ENCODE peak calls at places on chromosomes 3 and 15, in six cellular contexts. G is GM12864, W is nephron progenitor cell, M is neural crest cell, L is cardiac fibroblast, X is progenitor cell of endocrine pancreas. A is an unnamed sample.

GRCh38 chr3:57974796-57975388 is 33.3 kb upstream of the FLNB start:
- DNase-seq in G (no peak), W (no peak), M (no peak), L (peak; percentile 93), X (no peak), A (no peak)

GRCh38 chr3:149080699-149081091 is 5.6 kb downstream of the HLTF start:
- DNase-seq in G (no peak), W (no peak), M (no peak), L (peak; percentile 88), X (no peak), A (no peak)

GRCh38 chr3:129892486-129892856 is 1.0 kb downstream of the TMCC1 start:
- DNase-seq in G (no peak), W (no peak), M (no peak), L (no peak), X (no peak), A (no peak)

GRCh38 chr15:69627548-69628158 is 175.0 kb downstream of the RPLP1 start:
- DNase-seq in G (no peak), W (no peak), M (no peak), L (no peak), X (no peak), A (no peak)

GRCh38 chr15:100592898-100593297 is 9.1 kb downstream of the LINS1 start:
- DNase-seq in G (no peak), W (no peak), M (no peak), L (peak; percentile 31), X (no peak), A (no peak)

GRCh38 chr3:44439499-44440295 is 37.8 kb downstream of the ZNF445 start:
- DNase-seq in G (peak; percentile 84), W (no peak), M (no peak), L (peak; percentile 92), X (no peak), A (peak; percentile 82)

GRCh38 chr3:126512026-126512425 is 5.5 kb downstream of the UROC1 start:
- DNase-seq in G (no peak), W (no peak), M (no peak), L (no peak), X (no peak), A (no peak)

GRCh38 chr3:190424478-190425439 is 24.9 kb downstream of the TMEM207 start:
- DNase-seq in G (peak; percentile 38), W (peak; percentile 55), M (peak; percentile 19), L (peak; percentile 89), X (peak; percentile 15), A (peak; percentile 35)

GRCh38 chr15:75204340-75205063 is 2.8 kb downstream of the C15orf39 start:
- DNase-seq in G (peak; percentile 81), W (peak; percentile 88), M (peak; percentile 77), L (peak; percentile 92), X (peak; percentile 82), A (peak; percentile 90)

GRCh38 chr15:91193059-91193715 is 93.1 kb downstream of the SV2B start:
- DNase-seq in G (no peak), W (no peak), M (no peak), L (no peak), X (no peak), A (no peak)

GRCh38 chr15:66115568-66116206 is 137.9 kb downstream of the MEGF11 start:
- DNase-seq in G (no peak), W (no peak), M (no peak), L (no peak), X (no peak), A (no peak)

GRCh38 chr3:127263586-127264231 is 24.1 kb downstream of the PRR20G start:
- DNase-seq in G (no peak), W (no peak), M (no peak), L (no peak), X (no peak), A (no peak)

GRCh38 chr15:27234593-27234992 is 263.6 kb downstream of the GABRG3 start:
- DNase-seq in G (no peak), W (no peak), M (no peak), L (no peak), X (no peak), A (no peak)

GRCh38 chr15:90184119-90184785 is 16.9 kb upstream of the SEMA4B start:
- DNase-seq in G (peak; percentile 81), W (peak; percentile 52), M (peak; percentile 14), L (peak; percentile 80), X (no peak), A (peak; percentile 78)
- TF ChIP-seq CTCF in G (no peak), W (no peak), M (no peak), L (no peak), X (no peak), A (no peak)

GRCh38 chr3:141782386-141782932 is 19.3 kb downstream of the GRK7 start:
- DNase-seq in G (no peak), W (no peak), M (no peak), L (peak; percentile 47), X (no peak), A (no peak)
- TF ChIP-seq CTCF in G (no peak), W (no peak), M (no peak), L (peak; percentile 24), X (no peak), A (no peak)

GRCh38 chr15:31365655-31366127 is 39.1 kb downstream of the KLF13 start:
- DNase-seq in G (peak; percentile 53), W (peak; percentile 66), M (peak; percentile 35), L (peak; percentile 93), X (peak; percentile 35), A (peak; percentile 79)

GRCh38 chr15:31365032-31365654 is 38.5 kb downstream of the KLF13 start:
- DNase-seq in G (no peak), W (no peak), M (no peak), L (no peak), X (no peak), A (no peak)

GRCh38 chr15:31367021-31367729 is 40.5 kb downstream of the KLF13 start:
- DNase-seq in G (no peak), W (no peak), M (no peak), L (no peak), X (no peak), A (no peak)

GRCh38 chr15:31367730-31368344 is 41.2 kb downstream of the KLF13 start:
- DNase-seq in G (no peak), W (no peak), M (no peak), L (no peak), X (no peak), A (no peak)

DNA sequence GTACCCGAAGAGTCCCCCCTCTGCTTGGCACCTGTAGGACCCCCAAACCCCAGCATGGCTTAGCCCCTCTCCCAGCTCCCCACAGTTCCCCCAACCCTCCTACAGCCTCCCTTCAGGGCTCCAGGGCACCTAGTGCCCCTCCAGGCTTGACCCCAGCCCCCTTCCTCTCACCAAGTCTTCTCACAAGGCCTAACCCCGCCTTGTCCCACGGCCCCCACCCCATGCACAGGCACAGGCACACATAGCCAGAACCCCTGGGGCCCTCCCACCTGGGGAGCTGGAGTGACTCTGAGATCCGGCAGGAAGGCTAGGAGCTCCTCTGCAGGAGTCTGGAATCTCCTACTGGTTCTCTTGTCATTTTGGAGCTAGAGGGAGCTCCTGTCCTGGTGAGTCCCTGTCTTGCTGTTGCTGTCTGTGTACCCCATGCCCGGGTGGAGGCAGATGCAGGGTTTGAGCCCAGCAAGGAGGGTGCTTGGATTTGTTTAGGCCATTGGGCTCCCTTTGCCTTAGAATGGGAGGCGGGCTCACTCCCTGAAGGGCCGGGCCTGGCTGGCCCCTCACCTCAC is 39.6 kb downstream of the KLF13 start:
- DNase-seq in G (no peak), W (no peak), M (no peak), L (peak; percentile 44), X (no peak), A (no peak)
- TF ChIP-seq CTCF in G (no peak), W (no peak), M (no peak), L (peak; percentile 4), X (no peak), A (no peak)

GRCh38 chr3:8996681-8997121 is 33.4 kb upstream of the RAD18 start:
- DNase-seq in G (no peak), W (peak; percentile 34), M (no peak), L (peak; percentile 43), X (no peak), A (no peak)
- TF ChIP-seq CTCF in G (no peak), W (peak; percentile 17), M (peak; percentile 27), L (peak; percentile 27), X (peak; percentile 45), A (no peak)

GRCh38 chr15:64979252-64979710 is 10.4 kb downstream of the SPG21 start:
- DNase-seq in G (no peak), W (peak; percentile 5), M (no peak), L (no peak), X (no peak), A (no peak)
- TF ChIP-seq CTCF in G (no peak), W (no peak), M (no peak), L (no peak), X (no peak), A (no peak)

GRCh38 chr15:39919740-39920509 is at the start of gene GPR176:
- DNase-seq in G (no peak), W (peak; percentile 56), M (peak; percentile 28), L (peak; percentile 87), X (peak; percentile 23), A (peak; percentile 36)
- TF ChIP-seq CTCF in G (no peak), W (no peak), M (no peak), L (peak; percentile 5), X (no peak), A (no peak)

DNA sequence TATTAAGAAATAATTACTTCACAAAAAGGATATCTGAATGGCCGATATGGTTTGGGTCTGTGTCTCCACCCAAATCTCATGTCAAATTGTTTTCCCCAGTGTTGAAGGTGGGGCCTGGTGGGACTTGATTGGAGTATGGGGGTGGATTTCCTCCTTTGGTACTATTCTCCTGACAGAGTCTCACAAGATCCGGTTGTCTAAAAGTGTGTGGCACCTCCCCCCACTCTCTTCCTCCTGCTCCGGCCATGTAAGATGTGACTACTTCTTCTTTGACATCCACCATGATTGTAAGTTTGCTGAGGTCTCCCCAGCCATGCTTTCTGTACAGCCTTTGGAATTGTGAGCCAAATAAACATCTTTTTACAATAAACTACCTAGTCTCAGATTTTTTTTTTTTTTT is 34.5 kb downstream of the ZBTB11 start:
- DNase-seq in G (no peak), W (no peak), M (no peak), L (no peak), X (no peak), A (no peak)
- TF ChIP-seq CTCF in G (no peak), W (no peak), M (no peak), L (no peak), X (no peak), A (no peak)

DNA sequence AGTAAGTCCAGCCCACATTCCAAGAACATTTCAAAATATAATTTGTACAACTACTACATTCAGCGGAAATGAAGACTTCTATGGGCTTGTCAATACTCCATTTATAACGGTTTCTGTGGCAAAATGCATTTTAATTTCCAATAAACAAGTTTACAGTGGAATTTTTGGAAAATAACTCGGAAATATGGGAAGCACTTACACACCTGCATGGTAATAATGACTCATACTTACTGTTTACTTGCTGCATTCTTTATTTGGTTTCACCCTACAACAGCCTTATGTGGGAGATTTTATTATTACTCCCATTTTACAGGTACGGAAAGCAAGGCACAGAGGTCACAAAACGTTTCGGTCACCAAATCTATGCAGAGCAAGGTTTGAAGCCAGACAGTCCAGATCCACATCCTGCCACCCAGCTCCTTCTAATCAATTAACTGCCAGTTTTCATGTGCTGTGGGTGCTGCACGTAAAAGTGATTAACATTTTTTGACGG is 62.4 kb downstream of the LDHAL6B start:
- DNase-seq in G (no peak), W (no peak), M (no peak), L (no peak), X (no peak), A (no peak)
- TF ChIP-seq CTCF in G (no peak), W (no peak), M (no peak), L (no peak), X (no peak), A (no peak)

GRCh38 chr3:59968510-59968909 is 918.7 kb upstream of the CFAP20DC start:
- DNase-seq in G (no peak), W (no peak), M (no peak), L (no peak), X (no peak), A (no peak)
- TF ChIP-seq CTCF in G (no peak), W (no peak), M (no peak), L (no peak), X (no peak), A (no peak)

A was measured in GM10248.